ENCODE peak calls at places on chromosomes 7 and 10, in nine cellular contexts. X is lower lobe of right lung, L is cardiac muscle cell, M is ovary, Q is OCI-LY7, K is thoracic aorta, C is right atrium auricular region, S is stomach, T is IMR-90. R is an unnamed sample.

GRCh38 chr10:130300608-130301025 is 164.4 kb downstream of the GLRX3 start:
- DNase-seq in S (no peak), Q (no peak), T (no peak), C (no peak), X (peak; percentile 73), L (no peak), M (no peak), K (no peak), R (no peak)

GRCh38 chr10:3877092-3878000 is 92.3 kb upstream of the KLF6 start:
- DNase-seq in M (no peak), C (peak; percentile 48), X (no peak), K (no peak), Q (no peak), S (no peak), T (no peak), L (no peak), R (peak; percentile 36)

GRCh38 chr7:14021069-14021468 is 31.6 kb upstream of the ETV1 start:
- DNase-seq in X (no peak), S (no peak), M (no peak), T (peak; percentile 84), K (no peak), Q (no peak), C (no peak), L (no peak), R (no peak)

GRCh38 chr10:58424176-58424575 is 39.0 kb downstream of the TFAM start:
- DNase-seq in M (no peak), C (no peak), L (no peak), T (peak; percentile 13), Q (no peak), K (no peak), S (no peak), X (no peak), R (no peak)

GRCh38 chr10:69503001-69503895 is 52.0 kb downstream of the TSPAN15 start:
- DNase-seq in C (peak; percentile 30), S (no peak), M (no peak), T (no peak), K (no peak), Q (no peak), L (no peak), X (peak; percentile 52), R (peak; percentile 39)

GRCh38 chr10:101141622-101142532 is 10.8 kb downstream of the TLX1 start:
- DNase-seq in M (peak; percentile 67), C (peak; percentile 84), X (peak; percentile 86), T (peak; percentile 72), K (peak; percentile 30), L (peak; percentile 88), S (peak; percentile 86), Q (peak; percentile 85), R (peak; percentile 76)

GRCh38 chr10:120987359-120987758 is 136.2 kb downstream of the WDR11 start:
- DNase-seq in L (no peak), X (no peak), T (no peak), Q (no peak), C (no peak), S (no peak), M (no peak), K (no peak), R (no peak)

GRCh38 chr10:77160679-77161078 is 476.9 kb downstream of the KCNMA1 start:
- DNase-seq in X (no peak), T (peak; percentile 97), L (no peak), K (no peak), M (no peak), Q (no peak), C (no peak), S (no peak), R (no peak)

GRCh38 chr7:142632291-142633134 is 116.8 kb upstream of the PRSS1 start:
- DNase-seq in S (peak; percentile 60), C (no peak), X (peak; percentile 51), Q (peak; percentile 82), L (peak; percentile 76), M (peak; percentile 21), K (no peak), T (peak; percentile 60), R (peak; percentile 51)

GRCh38 chr10:119724630-119725549 is 960 bp upstream of the INPP5F start:
- DNase-seq in L (peak; percentile 54), Q (peak; percentile 56), S (no peak), M (no peak), C (no peak), X (no peak), K (no peak), T (peak; percentile 40), R (no peak)

GRCh38 chr7:117025891-117026290 is 72.6 kb downstream of the ST7 start:
- DNase-seq in L (no peak), C (no peak), T (peak; percentile 21), M (no peak), X (no peak), S (no peak), Q (no peak), K (no peak), R (no peak)

GRCh38 chr7:1934017-1934416 is 263.9 kb downstream of the ELFN1 start:
- DNase-seq in C (no peak), K (no peak), S (no peak), M (no peak), Q (no peak), L (no peak), X (no peak), T (no peak), R (no peak)

GRCh38 chr7:431658-432111 is 88.0 kb downstream of the PDGFA start:
- DNase-seq in X (no peak), M (no peak), L (no peak), Q (no peak), T (no peak), C (no peak), K (no peak), S (no peak), R (peak; percentile 31)

GRCh38 chr10:26064106-26064505 is 130.1 kb downstream of the MYO3A start:
- DNase-seq in S (no peak), X (no peak), K (no peak), Q (no peak), L (no peak), M (no peak), C (no peak), T (no peak), R (no peak)

GRCh38 chr10:63699785-63700184 is 178.6 kb downstream of the REEP3 start:
- DNase-seq in L (no peak), T (peak; percentile 59), Q (no peak), K (no peak), X (no peak), C (peak; percentile 78), M (peak; percentile 65), S (no peak), R (no peak)

GRCh38 chr10:132129431-132129830 is 57.3 kb upstream of the DPYSL4 start:
- DNase-seq in T (no peak), S (no peak), X (peak; percentile 34), C (no peak), K (no peak), L (peak; percentile 31), Q (no peak), M (no peak), R (no peak)

DNA sequence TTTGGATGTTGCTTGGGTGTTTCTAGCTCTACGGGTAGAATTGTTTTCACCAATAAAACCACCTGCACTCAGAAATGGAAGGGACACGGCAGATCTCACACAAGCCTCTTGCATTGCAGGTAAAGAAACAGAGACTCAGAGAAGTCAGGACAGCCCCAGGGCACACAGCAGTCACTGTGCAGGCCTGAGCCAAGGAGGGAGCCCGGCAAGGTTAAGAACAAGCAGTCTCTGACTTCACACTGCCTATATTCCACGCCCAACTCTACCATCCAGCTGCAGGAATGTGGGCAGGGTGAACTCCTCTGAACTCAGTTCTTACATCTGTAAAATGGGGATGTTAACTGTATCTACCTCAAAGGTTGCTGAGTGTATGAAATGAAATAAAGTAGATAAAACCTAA is 15.4 kb downstream of the CHST15 start:
- DNase-seq in T (no peak), M (no peak), K (no peak), C (no peak), S (no peak), X (no peak), L (no peak), Q (no peak), R (no peak)
- H3K9me3 ChIP-seq in T (peaks cover 2% of the 10 kb centered on the region), M (no peaks in the 10 kb centered on the region), K (no peaks in the 10 kb centered on the region), C (no peaks in the 10 kb centered on the region), S (no peaks in the 10 kb centered on the region), X (no peaks in the 10 kb centered on the region), L (no peaks in the 10 kb centered on the region), Q (no peaks in the 10 kb centered on the region), R (no peaks in the 10 kb centered on the region)

DNA sequence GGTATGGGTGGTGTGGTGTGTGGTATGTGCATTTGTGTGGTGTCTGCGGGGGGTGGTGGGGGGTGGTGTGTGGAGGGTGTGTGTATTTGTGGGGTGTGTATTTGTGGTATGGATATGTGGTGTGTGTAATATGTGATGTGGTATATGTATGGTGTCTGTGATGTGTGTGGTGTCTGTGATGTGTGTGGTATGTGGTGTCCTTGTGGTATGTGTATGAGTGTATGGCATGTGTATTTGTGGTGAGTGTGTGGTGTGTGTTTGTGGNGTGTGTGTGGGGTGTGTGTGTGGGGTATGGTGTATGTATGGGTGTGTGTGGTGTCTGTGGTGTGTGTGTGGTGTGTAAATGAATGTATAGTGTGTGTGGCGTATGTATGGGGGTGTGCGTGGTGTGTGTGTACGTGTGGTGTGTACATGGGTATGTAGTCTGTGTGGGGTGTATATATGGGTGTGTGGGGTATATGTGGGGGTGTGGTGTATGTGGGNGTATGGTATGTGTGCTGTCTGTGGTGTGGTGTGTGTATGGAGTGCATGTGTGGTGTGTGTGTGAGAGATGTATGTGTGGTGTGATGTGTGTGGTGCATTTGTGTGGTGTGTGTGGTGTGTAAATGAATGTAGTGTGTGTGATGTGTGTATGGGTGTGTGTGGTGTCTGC is 27.1 kb upstream of the CHST15 start:
- DNase-seq in L (no peak), K (no peak), S (no peak), T (no peak), Q (no peak), C (no peak), M (no peak), X (no peak), R (no peak)
- H3K27ac ChIP-seq in L (no peak overlapping the region), K (no peak overlapping the region), S (no peak overlapping the region), T (no peak overlapping the region), Q (peak overlapping the region; percentile 55), C (no peak overlapping the region), M (no peak overlapping the region), X (no peak overlapping the region), R (no peak overlapping the region)

DNA sequence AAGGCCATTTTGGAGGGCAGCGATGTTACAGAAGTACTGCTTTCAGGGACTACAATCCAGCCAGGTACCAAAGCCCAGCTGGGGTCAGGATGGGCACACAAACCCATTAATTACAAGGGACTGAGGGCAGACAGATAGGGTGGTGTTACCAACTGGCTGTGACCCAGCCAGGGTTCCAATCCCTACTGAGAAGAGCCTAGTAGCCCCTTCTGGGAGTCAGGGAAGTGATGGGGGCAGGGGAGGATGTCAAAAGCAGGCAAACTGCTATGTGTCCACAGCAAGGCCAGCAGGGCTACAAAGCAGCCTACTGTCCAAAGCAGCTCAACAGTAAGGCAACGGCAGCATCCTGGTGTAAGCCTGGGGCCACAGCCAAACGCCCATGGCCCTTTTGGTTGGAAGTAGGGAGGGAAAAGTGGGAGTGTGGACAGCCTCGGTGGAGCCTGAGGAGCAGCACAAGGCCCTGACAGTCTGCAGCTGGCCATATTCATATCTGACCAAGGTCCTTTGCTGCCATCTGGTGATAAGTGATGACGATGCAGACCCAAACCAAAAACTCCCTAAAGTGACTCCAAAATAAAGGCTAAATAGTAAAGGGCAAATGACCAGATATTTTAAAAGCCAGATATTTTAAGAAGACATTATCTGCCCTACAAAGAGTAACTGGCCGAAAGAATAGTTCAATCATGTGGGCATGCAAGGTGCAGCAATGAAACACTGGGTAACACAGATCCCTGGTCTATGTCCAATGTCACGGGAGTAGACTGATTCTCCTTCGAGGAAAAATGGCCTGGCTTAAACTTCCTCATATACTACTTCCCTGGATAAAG is 56.9 kb downstream of the XPNPEP1 start:
- DNase-seq in X (no peak), K (no peak), L (peak; percentile 23), M (peak; percentile 38), S (no peak), T (peak; percentile 16), C (peak; percentile 58), Q (peak; percentile 11), R (no peak)
- H3K36me3 ChIP-seq in X (peaks cover 79% of the 10 kb centered on the region), K (peaks cover 61% of the 10 kb centered on the region), L (peaks cover 20% of the 10 kb centered on the region), M (no peaks in the 10 kb centered on the region), S (peaks cover 89% of the 10 kb centered on the region), T (peaks cover 55% of the 10 kb centered on the region), C (peaks cover 79% of the 10 kb centered on the region), Q (peaks cover 89% of the 10 kb centered on the region), R (peaks cover 72% of the 10 kb centered on the region)

GRCh38 chr7:39880556-39880955 is 69.5 kb upstream of the CDK13 start:
- DNase-seq in T (peak; percentile 31), L (no peak), C (no peak), K (no peak), Q (no peak), X (no peak), S (no peak), M (no peak), R (no peak)
- H3K9me3 ChIP-seq in T (no peaks in the 10 kb centered on the region), L (no peaks in the 10 kb centered on the region), C (no peaks in the 10 kb centered on the region), K (peaks cover 7% of the 10 kb centered on the region), Q (peaks cover 5% of the 10 kb centered on the region), X (peaks cover 3% of the 10 kb centered on the region), S (peaks cover 21% of the 10 kb centered on the region), M (no peaks in the 10 kb centered on the region), R (peaks cover 10% of the 10 kb centered on the region)

R was measured in SJSA1.